ENCODE peak calls at places on chromosomes 7 and 10, in four cellular contexts. X is GM12878, I is GM12891, L is HL-60. H is an unnamed sample.

GRCh38 chr7:78148166-78148894 is 349.8 kb downstream of the PHTF2 start:
- DNase-seq in I (no peak), X (no peak), L (no peak), H (no peak)

GRCh38 chr10:35546824-35547225 is 58.3 kb upstream of the GJD4 start:
- DNase-seq in I (no peak), X (no peak), L (no peak), H (no peak)

GRCh38 chr10:68135922-68136718 is 26.8 kb downstream of the MYPN start:
- DNase-seq in L (no peak), I (no peak), X (no peak), H (no peak)

GRCh38 chr10:30792025-30792424 is 162.5 kb upstream of the LYZL2 start:
- DNase-seq in X (no peak), I (no peak), L (no peak), H (no peak)

GRCh38 chr10:78190051-78190450 is 156.4 kb downstream of the RPS24 start:
- DNase-seq in L (no peak), I (no peak), X (no peak), H (no peak)

GRCh38 chr7:130930260-130930659 is 196.3 kb upstream of the KLF14 start:
- DNase-seq in X (no peak), I (no peak), L (no peak), H (peak; percentile 36)

GRCh38 chr10:31937371-31937770 is 8.7 kb upstream of the ARHGAP12 start:
- DNase-seq in X (no peak), L (no peak), I (no peak), H (no peak)

GRCh38 chr10:133306941-133307379 is 1.7 kb downstream of the TUBGCP2 start:
- DNase-seq in L (no peak), X (no peak), I (no peak), H (no peak)

GRCh38 chr10:60073397-60073780 is 167.0 kb upstream of the CCDC6 start:
- DNase-seq in L (no peak), I (no peak), X (no peak), H (peak; percentile 54)

GRCh38 chr7:71636329-71636728 is 504.4 kb downstream of the GALNT17 start:
- DNase-seq in I (no peak), X (no peak), L (no peak), H (no peak)

GRCh38 chr7:12814797-12815196 is 127.4 kb downstream of the ARL4A start:
- DNase-seq in L (no peak), I (no peak), X (no peak), H (peak; percentile 44)

GRCh38 chr7:1926908-1927306 is 256.8 kb downstream of the ELFN1 start:
- DNase-seq in L (no peak), X (no peak), I (no peak), H (no peak)

GRCh38 chr7:33744293-33744692 is 161.0 kb upstream of the BMPER start:
- DNase-seq in X (no peak), L (peak; percentile 23), I (no peak), H (peak; percentile 34)

GRCh38 chr10:101920497-101920896 is 76.9 kb upstream of the KCNIP2 start:
- DNase-seq in X (no peak), L (peak; percentile 29), I (no peak), H (no peak)

GRCh38 chr10:111890046-111890445 is 293.5 kb downstream of the GPAM start:
- DNase-seq in X (no peak), L (no peak), I (no peak), H (no peak)

GRCh38 chr10:116815641-116816415 is 33.5 kb upstream of the ENO4 start:
- DNase-seq in L (no peak), X (no peak), I (no peak), H (no peak)

GRCh38 chr10:116817780-116818343 is 31.4 kb upstream of the ENO4 start:
- DNase-seq in L (no peak), X (no peak), I (no peak), H (no peak)

GRCh38 chr10:116825901-116826300 is 23.4 kb upstream of the ENO4 start:
- DNase-seq in I (no peak), L (no peak), X (no peak), H (no peak)

GRCh38 chr10:116817178-116817577 is 32.1 kb upstream of the ENO4 start:
- DNase-seq in L (no peak), X (no peak), I (no peak), H (no peak)

GRCh38 chr10:116819999-116820677 is 29.2 kb upstream of the ENO4 start:
- DNase-seq in L (no peak), I (no peak), X (no peak), H (no peak)
- TF ChIP-seq SPI1 in L (no peak), I (no peak), X (no peak), H (no peak)

GRCh38 chr7:157568071-157568784 is 231.4 kb downstream of the DNAJB6 start:
- DNase-seq in X (no peak), I (no peak), L (no peak), H (no peak)

GRCh38 chr7:157567666-157568065 is 230.9 kb downstream of the DNAJB6 start:
- DNase-seq in I (no peak), L (no peak), X (no peak), H (no peak)

GRCh38 chr7:157570531-157571200 is 233.9 kb downstream of the DNAJB6 start:
- DNase-seq in L (no peak), X (no peak), I (no peak), H (no peak)

GRCh38 chr7:157569967-157570366 is 233.2 kb downstream of the DNAJB6 start:
- DNase-seq in L (no peak), X (no peak), I (no peak), H (no peak)

DNA sequence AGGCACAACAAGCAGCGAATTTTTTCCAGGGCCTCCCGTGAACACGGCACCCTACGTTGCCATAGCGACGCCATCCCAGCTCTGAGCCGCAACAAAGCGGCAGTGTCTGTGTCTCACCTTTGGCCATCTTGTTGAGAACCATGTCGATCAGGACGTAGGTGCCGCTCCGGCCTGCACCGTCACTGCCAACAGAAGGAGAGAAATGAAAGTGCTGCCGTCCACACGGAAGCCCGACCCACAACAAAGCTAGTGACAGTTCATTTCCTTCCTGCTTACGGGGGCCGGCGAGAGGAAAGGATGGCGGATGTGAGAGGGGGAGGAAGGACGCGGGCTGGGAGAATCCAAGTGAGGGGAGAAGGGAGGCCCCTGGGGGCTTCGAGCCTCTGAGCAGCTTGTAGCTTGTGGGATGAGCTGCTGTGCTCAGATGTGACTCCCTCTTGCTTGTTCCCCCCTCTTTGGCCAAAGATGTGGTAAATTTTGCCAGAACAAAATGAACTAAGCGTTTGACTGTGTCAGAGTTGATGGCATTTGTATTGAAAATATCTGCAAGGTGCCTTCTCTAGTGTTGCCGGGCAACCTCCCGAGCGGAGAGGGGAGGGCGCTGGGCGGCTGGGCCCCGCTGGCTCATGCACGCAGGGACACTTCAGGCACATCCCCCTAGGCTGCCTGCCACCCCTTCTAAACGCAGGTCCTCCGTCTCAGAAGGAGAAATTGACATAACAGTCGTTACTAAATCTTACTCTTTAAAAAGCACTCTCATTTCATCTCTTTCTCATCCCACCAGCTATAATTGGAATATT is 232.2 kb downstream of the DNAJB6 start:
- DNase-seq in L (no peak), X (no peak), I (peak; percentile 66), H (no peak)
- TF ChIP-seq SPI1 in L (no peak), X (no peak), I (no peak), H (no peak)

GRCh38 chr7:132080967-132081668 is 495.2 kb downstream of the PLXNA4 start:
- DNase-seq in X (no peak), L (no peak), I (no peak), H (no peak)
- TF ChIP-seq SPI1 in X (no peak), L (no peak), I (no peak), H (no peak)

DNA sequence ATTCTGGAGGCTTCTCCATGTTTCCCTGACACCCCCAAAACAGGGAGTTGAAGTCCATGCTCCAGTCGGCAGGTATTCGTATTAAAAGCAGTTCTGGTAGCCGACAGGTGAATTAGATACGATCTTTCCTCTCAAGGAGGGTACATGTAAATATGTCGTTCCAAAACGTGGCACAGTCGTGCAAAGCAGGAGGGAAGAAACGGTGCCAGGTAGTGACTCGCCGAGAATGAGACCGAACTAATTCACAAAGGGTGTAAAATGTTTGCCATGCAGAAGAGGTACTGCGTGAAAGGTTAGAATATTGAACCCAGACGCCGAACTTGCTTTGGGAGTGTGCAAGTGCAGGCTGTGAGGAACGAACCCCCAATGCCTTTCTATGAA is 483 bp downstream of the EDRF1 start:
- DNase-seq in I (no peak), X (no peak), L (no peak), H (no peak)
- TF ChIP-seq SPI1 in I (no peak), X (no peak), L (no peak), H (no peak)

GRCh38 chr10:119449210-119449584 is 93.3 kb downstream of the RGS10 start:
- DNase-seq in I (no peak), X (no peak), L (no peak), H (no peak)

GRCh38 chr10:119449760-119450461 is 92.6 kb downstream of the RGS10 start:
- DNase-seq in L (no peak), X (no peak), I (peak; percentile 63), H (no peak)

GRCh38 chr10:119447823-119448546 is 94.5 kb downstream of the RGS10 start:
- DNase-seq in L (no peak), X (no peak), I (no peak), H (no peak)

GRCh38 chr10:119447421-119447820 is 95.1 kb downstream of the RGS10 start:
- DNase-seq in I (no peak), L (no peak), X (no peak), H (no peak)

GRCh38 chr10:119448579-119449209 is 93.8 kb downstream of the RGS10 start:
- DNase-seq in X (no peak), I (no peak), L (no peak), H (no peak)
- TF ChIP-seq SPI1 in X (no peak), I (no peak), L (no peak), H (no peak)

DNA sequence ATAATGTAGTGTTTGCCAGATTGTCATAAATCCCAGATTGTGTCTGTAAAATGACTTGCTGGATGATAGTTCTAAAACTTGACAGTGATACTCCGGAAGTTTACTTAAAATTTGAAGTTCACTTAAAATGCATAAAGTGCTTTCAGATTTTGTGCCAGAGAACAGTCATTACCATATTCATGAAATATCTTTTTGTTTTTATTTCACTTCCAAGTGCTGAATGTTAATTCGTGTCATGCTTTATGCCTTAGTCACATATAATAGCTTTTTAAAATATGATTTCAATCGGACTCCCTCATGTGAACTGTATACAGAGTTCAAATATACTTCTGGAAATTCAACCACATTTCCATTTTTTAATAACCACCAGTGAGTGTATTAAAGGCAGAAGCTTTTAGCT is 30.4 kb downstream of the PRPF18 start:
- DNase-seq in I (no peak), L (no peak), X (no peak), H (no peak)
- TF ChIP-seq SPI1 in I (no peak), L (no peak), X (no peak), H (no peak)

GRCh38 chr10:48502791-48503190 is 102.1 kb downstream of the ARHGAP22 start:
- DNase-seq in L (no peak), X (no peak), I (no peak), H (no peak)

GRCh38 chr10:48504141-48504885 is 100.6 kb downstream of the ARHGAP22 start:
- DNase-seq in I (no peak), L (no peak), X (no peak), H (peak; percentile 54)

GRCh38 chr10:48501806-48502771 is 102.8 kb downstream of the ARHGAP22 start:
- DNase-seq in I (no peak), X (peak; percentile 40), L (no peak), H (no peak)

GRCh38 chr10:48505394-48506112 is 99.3 kb downstream of the ARHGAP22 start:
- DNase-seq in X (no peak), I (no peak), L (peak; percentile 78), H (peak; percentile 62)

GRCh38 chr10:48503293-48503911 is 101.5 kb downstream of the ARHGAP22 start:
- DNase-seq in L (no peak), X (no peak), I (no peak), H (no peak)
- TF ChIP-seq SPI1 in L (no peak), X (no peak), I (no peak), H (no peak)

GRCh38 chr10:47262606-47263295 is 37.2 kb upstream of the GDF10 start:
- DNase-seq in L (no peak), I (no peak), X (no peak), H (no peak)
- TF ChIP-seq SPI1 in L (no peak), I (no peak), X (no peak), H (no peak)

H was measured in K562.